ENCODE peak calls at places on chromosomes 1 and 21, in four cellular contexts. X is lower leg skin, G is coronary artery, Q is astrocyte of the spinal cord. C is an unnamed sample.

GRCh38 chr1:14267991-14268390 is 330.5 kb upstream of the KAZN start:
- DNase-seq in X (no peak), G (no peak), Q (peak; percentile 21), C (no peak)

GRCh38 chr1:46551597-46552095 is at the start of gene KNCN:
- DNase-seq in X (no peak), G (no peak), Q (no peak), C (no peak)

GRCh38 chr1:32392358-32392757 is 1.9 kb downstream of the BSDC1 start:
- DNase-seq in X (no peak), G (no peak), Q (no peak), C (no peak)

GRCh38 chr1:218259800-218260199 is 25.3 kb upstream of the RRP15 start:
- DNase-seq in X (no peak), G (no peak), Q (no peak), C (no peak)

GRCh38 chr1:24443241-24443656 is 27.6 kb downstream of the NIPAL3 start:
- DNase-seq in X (no peak), G (no peak), Q (no peak), C (no peak)

GRCh38 chr1:213914351-213914750 is 73.4 kb upstream of the PROX1 start:
- DNase-seq in X (no peak), G (no peak), Q (no peak), C (no peak)

GRCh38 chr1:167152192-167152876 is 58.5 kb downstream of the STYXL2 start:
- DNase-seq in X (no peak), G (no peak), Q (no peak), C (no peak)

GRCh38 chr1:224733021-224733911 is 117.1 kb downstream of the CNIH3 start:
- DNase-seq in X (peak; percentile 40), G (no peak), Q (no peak), C (no peak)

GRCh38 chr1:198667186-198667585 is 28.3 kb downstream of the PTPRC start:
- DNase-seq in X (no peak), G (no peak), Q (no peak), C (no peak)

GRCh38 chr1:155062702-155063411 is 683 bp upstream of the EFNA4 start:
- DNase-seq in X (peak; percentile 56), G (no peak), Q (peak; percentile 50), C (peak; percentile 89)

GRCh38 chr1:151165281-151165737 is 393 bp downstream of the LYSMD1 start:
- DNase-seq in X (peak; percentile 52), G (peak; percentile 87), Q (peak; percentile 45), C (peak; percentile 48)

GRCh38 chr1:218346391-218347204 is 1.5 kb downstream of the TGFB2 start:
- DNase-seq in X (no peak), G (peak; percentile 79), Q (peak; percentile 55), C (no peak)

GRCh38 chr1:19559641-19560040 is 74.3 kb upstream of the CAPZB start:
- DNase-seq in X (no peak), G (no peak), Q (peak; percentile 86), C (no peak)

GRCh38 chr1:28451011-28451410 is 54.8 kb upstream of the RCC1 start:
- DNase-seq in X (no peak), G (no peak), Q (no peak), C (no peak)

GRCh38 chr1:41122851-41123518 is 101.5 kb upstream of the SLFNL1 start:
- DNase-seq in X (peak; percentile 29), G (no peak), Q (peak; percentile 86), C (no peak)

GRCh38 chr1:247923941-247924340 is 748 bp upstream of the OR2AJ1 start:
- DNase-seq in X (no peak), G (no peak), Q (no peak), C (no peak)

GRCh38 chr1:223189903-223190724 is 47.1 kb upstream of the TLR5 start:
- DNase-seq in X (no peak), G (no peak), Q (peak; percentile 42), C (no peak)

GRCh38 chr21:25963186-25963585 is 207.4 kb downstream of the APP start:
- DNase-seq in X (no peak), G (no peak), Q (peak; percentile 78), C (no peak)

GRCh38 chr1:31215083-31215570 is 24.6 kb downstream of the NKAIN1 start:
- DNase-seq in X (no peak), G (no peak), Q (no peak), C (no peak)

GRCh38 chr1:204726478-204726877 is 40.9 kb upstream of the LRRN2 start:
- DNase-seq in X (no peak), G (peak; percentile 29), Q (no peak), C (no peak)

GRCh38 chr1:96703186-96703585 is 18.4 kb upstream of the PTBP2 start:
- DNase-seq in X (no peak), G (no peak), Q (peak; percentile 50), C (no peak)

GRCh38 chr1:111197598-111198289 is 2.7 kb downstream of the DENND2D start:
- DNase-seq in X (no peak), G (no peak), Q (no peak), C (no peak)

DNA sequence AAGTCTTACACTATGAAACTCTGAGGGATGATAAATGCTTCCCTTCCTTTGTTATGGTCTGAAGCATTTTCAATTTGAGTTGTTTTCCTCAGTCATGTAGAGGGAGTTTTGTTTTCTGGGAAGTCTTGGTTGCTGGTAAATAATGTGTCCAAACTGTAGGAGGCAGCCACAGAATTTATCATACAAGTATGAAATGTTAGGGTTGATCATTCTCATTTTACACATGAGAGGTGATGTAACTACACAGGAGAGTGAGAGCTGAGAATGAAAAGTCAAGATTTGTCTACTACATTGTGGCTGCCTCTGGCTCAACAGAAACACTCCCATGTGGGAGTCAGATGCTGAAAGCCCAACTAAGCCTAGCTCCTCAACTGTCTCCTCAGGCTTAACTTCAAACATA is 182.5 kb upstream of the SGIP1 start:
- DNase-seq in X (no peak), G (no peak), Q (no peak), C (no peak)
- TF ChIP-seq CTCF in X (no peak), G (no peak), Q (no peak), C (no peak)

GRCh38 chr1:88029142-88029541 is 654.9 kb upstream of the PKN2 start:
- DNase-seq in X (no peak), G (no peak), Q (no peak), C (no peak)
- TF ChIP-seq CTCF in X (no peak), G (no peak), Q (no peak), C (no peak)

DNA sequence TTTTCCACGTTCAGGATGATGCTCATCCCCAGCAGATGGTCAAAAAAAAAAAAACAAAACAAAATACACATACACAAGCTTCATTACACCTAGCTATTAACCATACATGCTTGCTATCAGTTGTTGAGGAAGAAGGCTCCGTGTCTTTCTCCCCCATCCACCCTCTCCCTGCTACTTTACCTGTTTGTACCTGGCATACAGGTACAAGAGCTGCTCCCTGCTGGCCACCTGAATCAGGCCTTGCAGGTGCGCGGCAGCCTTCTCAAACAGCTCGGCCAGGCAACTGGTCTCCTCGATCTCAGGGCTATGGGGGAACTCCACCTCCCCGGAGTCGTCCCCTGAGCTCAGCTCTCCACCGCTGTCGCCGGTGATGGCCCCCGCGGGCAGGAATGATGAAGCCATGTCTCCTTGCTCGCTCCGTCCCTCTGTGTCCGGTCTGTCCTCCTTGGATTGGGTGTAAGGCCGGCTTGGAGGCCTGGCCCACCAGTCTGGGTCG is 464 bp downstream of the ACBD6 start:
- DNase-seq in X (no peak), G (peak; percentile 86), Q (no peak), C (no peak)
- TF ChIP-seq CTCF in X (no peak), G (no peak), Q (no peak), C (no peak)

GRCh38 chr1:169699769-169700168 is 11.7 kb downstream of the SELL start:
- DNase-seq in X (no peak), G (no peak), Q (no peak), C (no peak)
- TF ChIP-seq CTCF in X (no peak), G (no peak), Q (no peak), C (no peak)

GRCh38 chr1:115642168-115643072 is 650 bp downstream of the VANGL1 start:
- DNase-seq in X (no peak), G (peak; percentile 72), Q (peak; percentile 44), C (peak; percentile 34)
- TF ChIP-seq CTCF in X (no peak), G (no peak), Q (no peak), C (no peak)

DNA sequence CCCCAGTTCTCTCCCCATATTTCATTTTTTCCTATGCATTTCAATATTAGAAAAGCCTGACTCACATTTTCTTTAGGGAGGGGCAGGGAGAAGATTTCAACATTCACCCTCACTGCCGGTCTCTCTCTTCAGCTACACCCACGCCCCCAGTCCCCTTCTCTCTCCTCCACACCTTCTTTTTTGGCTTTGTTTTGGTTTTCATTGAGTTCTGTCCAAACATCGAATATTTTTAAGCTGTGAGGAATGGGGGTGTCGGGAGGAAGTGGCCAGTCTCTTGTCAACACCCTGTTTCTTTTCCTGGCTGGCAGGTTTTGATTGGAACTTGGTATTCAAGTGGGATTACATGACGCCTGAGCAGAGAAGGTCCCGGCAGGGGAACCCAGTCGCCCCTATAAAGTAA is 177.3 kb downstream of the PGBD5 start:
- DNase-seq in X (no peak), G (no peak), Q (no peak), C (no peak)
- TF ChIP-seq CTCF in X (no peak), G (no peak), Q (no peak), C (no peak)

C was measured in mesothelial cell of epicardium.